ENCODE peak calls at places on chromosomes 13 and 19, in four cellular contexts. One of them, this sample, is unnamed.

GRCh38 chr13:113928701-113929627 is 44.9 kb downstream of the C13orf46 start:
- DNase-seq in A549: no peak
- DNase-seq in SK-N-SH: peak; percentile 74
- DNase-seq in HepG2: no peak
- DNase-seq in this sample: no peak

GRCh38 chr13:33355470-33355869 is 69.9 kb upstream of the STARD13 start:
- DNase-seq in A549: no peak
- DNase-seq in SK-N-SH: no peak
- DNase-seq in HepG2: no peak
- DNase-seq in this sample: no peak

GRCh38 chr13:35879111-35879510 is 252.1 kb downstream of the DCLK1 start:
- DNase-seq in A549: no peak
- DNase-seq in SK-N-SH: no peak
- DNase-seq in HepG2: no peak
- DNase-seq in this sample: no peak

GRCh38 chr13:35345992-35346391 is 130.5 kb downstream of the MAB21L1 start:
- DNase-seq in A549: no peak
- DNase-seq in SK-N-SH: no peak
- DNase-seq in HepG2: peak; percentile 47
- DNase-seq in this sample: no peak

GRCh38 chr19:53424968-53425597 is 6.7 kb upstream of the ZNF761 start:
- DNase-seq in A549: no peak
- DNase-seq in SK-N-SH: peak; percentile 76
- DNase-seq in HepG2: peak; percentile 67
- DNase-seq in this sample: peak; percentile 15

GRCh38 chr13:39676315-39676876 is 20.9 kb downstream of the COG6 start:
- DNase-seq in A549: peak; percentile 0
- DNase-seq in SK-N-SH: peak; percentile 19
- DNase-seq in HepG2: peak; percentile 28
- DNase-seq in this sample: no peak

GRCh38 chr13:85538957-85539356 is 260.3 kb downstream of the SLITRK6 start:
- DNase-seq in A549: no peak
- DNase-seq in SK-N-SH: no peak
- DNase-seq in HepG2: no peak
- DNase-seq in this sample: no peak

GRCh38 chr13:76683854-76684253 is 202.4 kb downstream of the KCTD12 start:
- DNase-seq in A549: no peak
- DNase-seq in SK-N-SH: no peak
- DNase-seq in HepG2: no peak
- DNase-seq in this sample: no peak

GRCh38 chr19:39217094-39217493 is 13.0 kb upstream of the SYCN start:
- DNase-seq in A549: no peak
- DNase-seq in SK-N-SH: no peak
- DNase-seq in HepG2: no peak
- DNase-seq in this sample: no peak

GRCh38 chr13:25267715-25268114 is 19.6 kb downstream of the MTMR6 start:
- DNase-seq in A549: no peak
- DNase-seq in SK-N-SH: peak; percentile 17
- DNase-seq in HepG2: no peak
- DNase-seq in this sample: no peak

GRCh38 chr13:38693641-38694040 is 6.8 kb downstream of the FREM2 start:
- DNase-seq in A549: no peak
- DNase-seq in SK-N-SH: no peak
- DNase-seq in HepG2: no peak
- DNase-seq in this sample: no peak

GRCh38 chr13:49625392-49626137 is 2.7 kb upstream of the ARL11 start:
- DNase-seq in A549: no peak
- DNase-seq in SK-N-SH: no peak
- DNase-seq in HepG2: peak; percentile 80
- DNase-seq in this sample: no peak

GRCh38 chr19:35000647-35001501 is 751 bp downstream of the GRAMD1A start:
- DNase-seq in A549: peak; percentile 70
- DNase-seq in SK-N-SH: peak; percentile 53
- DNase-seq in HepG2: peak; percentile 59
- DNase-seq in this sample: no peak

GRCh38 chr19:7637374-7638256 is 705 bp downstream of the STXBP2 start:
- DNase-seq in A549: peak; percentile 25
- DNase-seq in SK-N-SH: no peak
- DNase-seq in HepG2: no peak
- DNase-seq in this sample: no peak

GRCh38 chr19:18388328-18389094 is 2.6 kb downstream of the GDF15 start:
- DNase-seq in A549: no peak
- DNase-seq in SK-N-SH: peak; percentile 98
- DNase-seq in HepG2: peak; percentile 52
- DNase-seq in this sample: peak; percentile 60

GRCh38 chr19:48390188-48391099 is 907 bp downstream of the KDELR1 start:
- DNase-seq in A549: no peak
- DNase-seq in SK-N-SH: peak; percentile 84
- DNase-seq in HepG2: peak; percentile 44
- DNase-seq in this sample: no peak
- TF ChIP-seq PBX3 in A549: peak; percentile 23
- TF ChIP-seq PBX3 in SK-N-SH: peak; percentile 1
- TF ChIP-seq PBX3 in HepG2: no peak
- TF ChIP-seq PBX3 in this sample: peak; percentile 7

GRCh38 chr13:101452519-101453485 is at the start of gene ITGBL1:
- DNase-seq in A549: no peak
- DNase-seq in SK-N-SH: peak; percentile 38
- DNase-seq in HepG2: no peak
- DNase-seq in this sample: no peak
- TF ChIP-seq PBX3 in A549: no peak
- TF ChIP-seq PBX3 in SK-N-SH: no peak
- TF ChIP-seq PBX3 in HepG2: no peak
- TF ChIP-seq PBX3 in this sample: no peak

GRCh38 chr13:109833940-109834339 is 47.6 kb upstream of the IRS2 start:
- DNase-seq in A549: no peak
- DNase-seq in SK-N-SH: no peak
- DNase-seq in HepG2: no peak
- DNase-seq in this sample: no peak

GRCh38 chr13:109833071-109833470 is 46.7 kb upstream of the IRS2 start:
- DNase-seq in A549: no peak
- DNase-seq in SK-N-SH: no peak
- DNase-seq in HepG2: no peak
- DNase-seq in this sample: no peak

GRCh38 chr13:109840201-109840892 is 54.0 kb upstream of the IRS2 start:
- DNase-seq in A549: no peak
- DNase-seq in SK-N-SH: no peak
- DNase-seq in HepG2: no peak
- DNase-seq in this sample: no peak

GRCh38 chr13:109835321-109835720 is 48.9 kb upstream of the IRS2 start:
- DNase-seq in A549: no peak
- DNase-seq in SK-N-SH: no peak
- DNase-seq in HepG2: no peak
- DNase-seq in this sample: no peak

GRCh38 chr13:109836629-109837607 is 50.5 kb upstream of the IRS2 start:
- DNase-seq in A549: no peak
- DNase-seq in SK-N-SH: no peak
- DNase-seq in HepG2: peak; percentile 13
- DNase-seq in this sample: peak; percentile 38
- TF ChIP-seq PBX3 in A549: no peak
- TF ChIP-seq PBX3 in SK-N-SH: no peak
- TF ChIP-seq PBX3 in HepG2: no peak
- TF ChIP-seq PBX3 in this sample: no peak

GRCh38 chr19:56577719-56578602 is 10.7 kb downstream of the ZNF470 start:
- DNase-seq in A549: no peak
- DNase-seq in SK-N-SH: no peak
- DNase-seq in HepG2: no peak
- DNase-seq in this sample: no peak

GRCh38 chr19:56573914-56574313 is 6.6 kb downstream of the ZNF470 start:
- DNase-seq in A549: no peak
- DNase-seq in SK-N-SH: no peak
- DNase-seq in HepG2: no peak
- DNase-seq in this sample: no peak
- TF ChIP-seq PBX3 in A549: no peak
- TF ChIP-seq PBX3 in SK-N-SH: no peak
- TF ChIP-seq PBX3 in HepG2: no peak
- TF ChIP-seq PBX3 in this sample: no peak